ENCODE peak calls at places on chromosomes 2 and 18, in seven cellular contexts. D is brain microvascular endothelial cell, P is OCI-LY7, G is heart left ventricle, B is A549, O is dorsolateral prefrontal cortex, T is upper lobe of right lung. N is an unnamed sample.

GRCh38 chr2:202278944-202279343 is 13.4 kb downstream of the NOP58 start:
- DNase-seq in D (peak; percentile 42), G (no peak), B (peak; percentile 67), P (peak; percentile 22), T (no peak), O (no peak), N (no peak)

GRCh38 chr18:50009772-50010171 is 185.2 kb downstream of the MYO5B start:
- DNase-seq in P (peak; percentile 36), T (peak; percentile 71), B (peak; percentile 37), G (no peak), O (no peak), D (peak; percentile 22), N (no peak)

GRCh38 chr2:62547849-62548248 is 41.9 kb upstream of the TMEM17 start:
- DNase-seq in T (no peak), G (no peak), O (no peak), B (peak; percentile 24), P (no peak), D (peak; percentile 35), N (no peak)

GRCh38 chr2:60054571-60055340 is 498.7 kb downstream of the BCL11A start:
- DNase-seq in P (no peak), O (no peak), G (peak; percentile 77), D (no peak), B (no peak), T (no peak), N (no peak)

GRCh38 chr2:127811397-127811860 is 458 bp upstream of the WDR33 start:
- DNase-seq in T (no peak), D (no peak), G (no peak), O (peak; percentile 50), P (no peak), B (no peak), N (no peak)

GRCh38 chr2:74584088-74584645 is 29.6 kb downstream of the DOK1 start:
- DNase-seq in P (no peak), G (no peak), B (no peak), D (no peak), T (no peak), O (no peak), N (no peak)

GRCh38 chr18:37445368-37445767 is 120.2 kb downstream of the CELF4 start:
- DNase-seq in O (no peak), B (no peak), P (no peak), D (no peak), G (no peak), T (no peak), N (no peak)

GRCh38 chr18:48547456-48548403 is 8.9 kb downstream of the CTIF start:
- DNase-seq in G (peak; percentile 47), T (no peak), D (peak; percentile 86), O (no peak), P (no peak), B (peak; percentile 38), N (peak; percentile 78)

GRCh38 chr2:215136669-215137328 is 1.6 kb downstream of the ABCA12 start:
- DNase-seq in T (no peak), D (peak; percentile 42), O (no peak), G (no peak), P (no peak), B (no peak), N (peak; percentile 94)
- H3K27ac ChIP-seq in T (no peak overlapping the region), D (no peak overlapping the region), O (no peak overlapping the region), G (no peak overlapping the region), P (no peak overlapping the region), B (peak overlapping the region; percentile 74), N (peak overlapping the region; percentile 99)

GRCh38 chr2:98773169-98773568 is 42.2 kb upstream of the MGAT4A start:
- DNase-seq in O (no peak), P (no peak), G (no peak), B (no peak), T (no peak), D (no peak), N (no peak)

GRCh38 chr2:98771264-98771663 is 40.3 kb upstream of the MGAT4A start:
- DNase-seq in P (no peak), B (no peak), D (no peak), G (no peak), T (no peak), O (no peak), N (no peak)

GRCh38 chr2:98773907-98774306 is 43.0 kb upstream of the MGAT4A start:
- DNase-seq in D (no peak), P (no peak), O (no peak), T (no peak), G (no peak), B (no peak), N (no peak)

GRCh38 chr2:98772531-98772930 is 41.6 kb upstream of the MGAT4A start:
- DNase-seq in O (no peak), B (no peak), T (no peak), P (no peak), D (no peak), G (no peak), N (no peak)

GRCh38 chr2:98771771-98772521 is 41.0 kb upstream of the MGAT4A start:
- DNase-seq in D (peak; percentile 29), P (peak; percentile 73), B (no peak), T (no peak), G (no peak), O (no peak), N (no peak)
- H3K27ac ChIP-seq in D (no peak overlapping the region), P (peak overlapping the region; percentile 51), B (no peak overlapping the region), T (peak overlapping the region; percentile 71), G (no peak overlapping the region), O (peak overlapping the region; percentile 62), N (no peak overlapping the region)

DNA sequence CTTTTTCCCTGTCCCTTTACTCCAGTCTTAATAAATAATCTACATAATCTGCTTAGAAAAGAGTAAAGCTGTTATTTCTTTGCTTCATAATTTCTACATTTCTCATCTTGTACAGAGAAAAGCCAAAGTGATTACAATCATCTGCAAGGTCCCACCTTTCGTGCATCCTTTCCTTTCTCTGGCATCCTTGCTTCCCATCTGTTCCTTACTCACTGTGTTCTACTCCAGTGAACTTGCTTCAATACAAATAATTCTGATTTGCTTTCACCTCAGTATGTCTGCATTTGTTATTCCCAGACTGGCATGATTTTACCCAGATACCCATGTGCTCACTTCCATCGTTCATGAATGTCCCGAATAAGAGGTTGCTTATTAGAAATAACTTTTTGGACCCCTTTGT is 99.4 kb upstream of the DSEL start:
- DNase-seq in P (no peak), D (no peak), G (no peak), B (no peak), T (no peak), O (no peak), N (no peak)
- H3K27ac ChIP-seq in P (no peak overlapping the region), D (no peak overlapping the region), G (no peak overlapping the region), B (no peak overlapping the region), T (no peak overlapping the region), O (no peak overlapping the region), N (no peak overlapping the region)

GRCh38 chr2:20196881-20197204 is 28.1 kb downstream of the SDC1 start:
- DNase-seq in D (no peak), P (no peak), B (no peak), G (no peak), O (no peak), T (no peak), N (no peak)

GRCh38 chr2:20199381-20200270 is 25.3 kb downstream of the SDC1 start:
- DNase-seq in T (no peak), O (no peak), D (no peak), P (no peak), G (no peak), B (no peak), N (no peak)

GRCh38 chr2:20200697-20201555 is 24.0 kb downstream of the SDC1 start:
- DNase-seq in T (no peak), G (no peak), D (no peak), O (no peak), B (no peak), P (no peak), N (no peak)

GRCh38 chr2:20198001-20198400 is 26.9 kb downstream of the SDC1 start:
- DNase-seq in G (no peak), T (peak; percentile 93), D (no peak), B (no peak), O (no peak), P (no peak), N (no peak)

GRCh38 chr2:20198796-20199361 is 26.1 kb downstream of the SDC1 start:
- DNase-seq in D (no peak), B (no peak), G (no peak), T (no peak), P (no peak), O (no peak), N (no peak)
- H3K27ac ChIP-seq in D (no peak overlapping the region), B (no peak overlapping the region), G (no peak overlapping the region), T (peak overlapping the region; percentile 63), P (no peak overlapping the region), O (no peak overlapping the region), N (peak overlapping the region; percentile 70)

DNA sequence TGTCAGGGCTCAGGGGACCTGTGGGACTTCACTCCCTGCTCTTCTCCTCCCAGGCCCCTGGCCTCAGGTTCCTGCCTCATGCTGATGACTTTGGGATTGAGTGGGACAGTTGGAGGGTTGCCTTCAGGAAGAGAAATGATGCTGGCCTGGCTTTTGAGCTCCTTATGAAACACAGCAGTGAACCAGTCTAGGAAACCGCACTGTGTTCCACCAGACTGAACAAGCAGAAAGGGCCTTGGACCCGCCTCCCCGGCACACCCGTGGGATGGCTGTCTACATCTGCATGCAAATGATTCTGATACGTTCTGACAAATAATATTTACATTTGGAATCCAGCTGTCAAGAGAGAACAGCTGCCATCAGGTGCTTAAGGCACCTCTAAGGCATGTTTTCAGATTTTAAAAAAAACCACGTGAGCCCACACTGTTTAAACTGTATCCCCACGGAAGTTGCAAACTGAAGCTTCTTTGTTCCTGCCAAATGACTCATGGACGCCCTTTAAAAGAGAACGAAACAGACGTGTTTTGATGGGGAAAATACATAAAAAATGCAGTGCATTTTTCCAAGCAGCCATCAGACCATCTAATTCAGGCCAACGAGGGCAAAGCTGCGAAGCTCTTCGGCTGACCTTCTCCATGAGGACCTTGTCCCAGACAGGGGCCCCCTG is 27.6 kb upstream of the ASAP2 start:
- DNase-seq in T (no peak), P (peak; percentile 83), G (peak; percentile 78), O (no peak), B (peak; percentile 26), D (peak; percentile 74), N (peak; percentile 92)
- H3K27ac ChIP-seq in T (peak overlapping the region; percentile 75), P (peak overlapping the region; percentile 39), G (peak overlapping the region; percentile 83), O (peak overlapping the region; percentile 82), B (peak overlapping the region; percentile 37), D (peak overlapping the region; percentile 91), N (peak overlapping the region; percentile 99)

GRCh38 chr2:191321861-191322662 is 76.9 kb downstream of the MYO1B start:
- DNase-seq in T (no peak), B (no peak), G (no peak), O (no peak), P (no peak), D (peak; percentile 50), N (no peak)
- H3K27ac ChIP-seq in T (no peak overlapping the region), B (no peak overlapping the region), G (no peak overlapping the region), O (no peak overlapping the region), P (no peak overlapping the region), D (no peak overlapping the region), N (peak overlapping the region; percentile 16)

DNA sequence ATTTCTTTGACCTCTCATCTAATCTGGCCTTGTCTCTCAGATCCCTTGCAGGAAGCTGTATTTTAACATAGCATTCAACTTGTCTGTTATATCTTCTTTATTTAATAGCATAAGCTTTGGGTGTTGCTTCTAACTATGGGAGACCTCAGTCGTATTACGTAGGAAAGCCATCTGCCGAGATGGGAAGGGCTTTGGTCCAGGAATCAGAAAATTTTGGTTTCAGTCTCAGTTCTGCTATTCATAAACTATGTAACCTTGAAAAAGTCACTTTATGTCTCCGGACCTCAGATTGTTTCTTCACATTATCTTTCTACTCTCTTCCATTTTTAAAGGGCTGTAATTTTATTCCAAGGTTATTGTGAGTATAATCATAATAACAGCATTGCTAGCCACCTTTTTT is 297.7 kb downstream of the SATB2 start:
- DNase-seq in P (no peak), O (no peak), G (no peak), T (no peak), D (no peak), B (no peak), N (no peak)
- H3K27ac ChIP-seq in P (no peak overlapping the region), O (no peak overlapping the region), G (no peak overlapping the region), T (no peak overlapping the region), D (no peak overlapping the region), B (no peak overlapping the region), N (no peak overlapping the region)

GRCh38 chr2:199461455-199462166 is 3.9 kb upstream of the SATB2 start:
- DNase-seq in B (no peak), T (no peak), G (no peak), O (no peak), P (no peak), D (no peak), N (no peak)
- H3K27ac ChIP-seq in B (no peak overlapping the region), T (no peak overlapping the region), G (no peak overlapping the region), O (peak overlapping the region; percentile 86), P (no peak overlapping the region), D (no peak overlapping the region), N (no peak overlapping the region)

N was measured in epithelial cell of prostate.